ENCODE peak calls at places on chromosomes 3 and 15, in eight cellular contexts. E, T, A, K, I, O, R and Y are unnamed samples.
A peak's percentile ranks its signal among the peaks of the same experiment; 100 is the strongest.

GRCh38 chr15:52677593-52677992 is 1.6 kb downstream of the ATOSA start:
- DNase-seq in E (no peak), T (peak; percentile 7), A (no peak), K (no peak), I (no peak), O (peak; percentile 18), R (no peak), Y (no peak)

GRCh38 chr3:102090646-102091045 is 241.3 kb downstream of the NFKBIZ start:
- DNase-seq in E (no peak), T (peak; percentile 27), A (no peak), K (no peak), I (no peak), O (peak; percentile 70), R (no peak), Y (no peak)

GRCh38 chr15:92803852-92804609 is 96.1 kb upstream of the CHD2 start:
- DNase-seq in E (peak; percentile 40), T (peak; percentile 100), A (no peak), K (peak; percentile 71), I (no peak), O (peak; percentile 99), R (peak; percentile 97), Y (peak; percentile 60)

GRCh38 chr15:96583671-96584070 is 253.2 kb downstream of the NR2F2 start:
- DNase-seq in E (no peak), T (no peak), A (no peak), K (no peak), I (no peak), O (peak; percentile 12), R (no peak), Y (no peak)

GRCh38 chr3:185527364-185527763 is 25.0 kb downstream of the LIPH start:
- DNase-seq in E (no peak), T (peak; percentile 47), A (no peak), K (no peak), I (no peak), O (peak; percentile 11), R (no peak), Y (no peak)

GRCh38 chr3:169171739-169172138 is 491.8 kb downstream of the MECOM start:
- DNase-seq in E (no peak), T (no peak), A (no peak), K (no peak), I (no peak), O (no peak), R (no peak), Y (no peak)

GRCh38 chr3:23760871-23761373 is 44.8 kb upstream of the UBE2E1 start:
- DNase-seq in E (no peak), T (no peak), A (no peak), K (no peak), I (peak; percentile 41), O (no peak), R (no peak), Y (no peak)

GRCh38 chr3:135784557-135784956 is 181.0 kb upstream of the PPP2R3A start:
- DNase-seq in E (no peak), T (no peak), A (no peak), K (no peak), I (no peak), O (no peak), R (no peak), Y (no peak)

GRCh38 chr15:65371976-65372786 is 5.6 kb downstream of the IGDCC3 start:
- DNase-seq in E (no peak), T (no peak), A (no peak), K (no peak), I (no peak), O (no peak), R (no peak), Y (no peak)

GRCh38 chr15:78360426-78360825 is 20.3 kb downstream of the CRABP1 start:
- DNase-seq in E (no peak), T (no peak), A (no peak), K (no peak), I (peak; percentile 33), O (no peak), R (no peak), Y (no peak)

GRCh38 chr3:121574449-121574848 is 6.7 kb downstream of the ARGFX start:
- DNase-seq in E (no peak), T (peak; percentile 88), A (no peak), K (no peak), I (peak; percentile 57), O (peak; percentile 42), R (no peak), Y (no peak)

GRCh38 chr3:134483195-134483890 is 2.4 kb downstream of the ANAPC13 start:
- DNase-seq in E (no peak), T (peak; percentile 79), A (no peak), K (no peak), I (no peak), O (peak; percentile 97), R (peak; percentile 49), Y (no peak)